ENCODE peak calls at places on chromosomes 4 and X, in five cellular contexts. V is body of pancreas, S is spleen, R is SK-N-SH, A is PC-3. D is an unnamed sample. For H3K4me1 and H3K9me3, the result is how much of the 10 kb centered on the place peaks cover.

GRCh38 chr4:155342142-155342541 is 34.6 kb downstream of the MAP9 start:
- DNase-seq in A (peak), R (no peak), S (no peak), V (no peak), D (no peak)

GRCh38 chr4:146246381-146246780 is 32.0 kb downstream of the REELD1 start:
- DNase-seq in A (no peak), R (no peak), V (no peak), S (no peak), D (no peak)

GRCh38 chrX:132837126-132837525 is 121.3 kb downstream of the HS6ST2 start:
- DNase-seq in R (no peak), S (no peak), A (peak), V (peak), D (no peak)

GRCh38 chr4:10639100-10639499 is 45.5 kb downstream of the CLNK start:
- DNase-seq in S (no peak), V (no peak), A (peak), R (no peak), D (no peak)

GRCh38 chr4:57475424-57475823 is 365.2 kb upstream of the IGFBP7 start:
- DNase-seq in R (no peak), A (no peak), V (no peak), S (no peak), D (no peak)

GRCh38 chr4:117481742-117482141 is 396.4 kb upstream of the TRAM1L1 start:
- DNase-seq in A (no peak), S (no peak), R (no peak), V (no peak), D (no peak)

GRCh38 chr4:113145519-113146291 is 96.3 kb downstream of the ANK2 start:
- DNase-seq in A (no peak), V (peak), R (no peak), S (no peak), D (peak)

GRCh38 chr4:82775243-82775642 is 23.4 kb downstream of the SCD5 start:
- DNase-seq in R (no peak), V (no peak), S (no peak), A (no peak), D (no peak)

GRCh38 chr4:16122784-16123183 is 39.0 kb upstream of the PROM1 start:
- DNase-seq in V (no peak), S (no peak), A (no peak), R (no peak), D (no peak)

GRCh38 chr4:152956650-152957436 is 20.7 kb downstream of the FHDC1 start:
- DNase-seq in R (no peak), A (no peak), V (no peak), S (no peak), D (no peak)

GRCh38 chr4:75391489-75392166 is 122.6 kb downstream of the RCHY1 start:
- DNase-seq in A (no peak), S (no peak), V (no peak), R (no peak), D (no peak)

GRCh38 chr4:111228396-111228795 is 605.5 kb upstream of the PITX2 start:
- DNase-seq in R (no peak), S (no peak), V (no peak), A (no peak), D (no peak)

GRCh38 chrX:78708171-78708570 is 39.3 kb upstream of the LPAR4 start:
- DNase-seq in V (peak), A (peak), S (no peak), R (peak), D (no peak)

GRCh38 chr4:3614731-3614980 is 82.4 kb upstream of the LRPAP1 start:
- DNase-seq in R (no peak), S (no peak), V (no peak), A (no peak), D (no peak)

DNA sequence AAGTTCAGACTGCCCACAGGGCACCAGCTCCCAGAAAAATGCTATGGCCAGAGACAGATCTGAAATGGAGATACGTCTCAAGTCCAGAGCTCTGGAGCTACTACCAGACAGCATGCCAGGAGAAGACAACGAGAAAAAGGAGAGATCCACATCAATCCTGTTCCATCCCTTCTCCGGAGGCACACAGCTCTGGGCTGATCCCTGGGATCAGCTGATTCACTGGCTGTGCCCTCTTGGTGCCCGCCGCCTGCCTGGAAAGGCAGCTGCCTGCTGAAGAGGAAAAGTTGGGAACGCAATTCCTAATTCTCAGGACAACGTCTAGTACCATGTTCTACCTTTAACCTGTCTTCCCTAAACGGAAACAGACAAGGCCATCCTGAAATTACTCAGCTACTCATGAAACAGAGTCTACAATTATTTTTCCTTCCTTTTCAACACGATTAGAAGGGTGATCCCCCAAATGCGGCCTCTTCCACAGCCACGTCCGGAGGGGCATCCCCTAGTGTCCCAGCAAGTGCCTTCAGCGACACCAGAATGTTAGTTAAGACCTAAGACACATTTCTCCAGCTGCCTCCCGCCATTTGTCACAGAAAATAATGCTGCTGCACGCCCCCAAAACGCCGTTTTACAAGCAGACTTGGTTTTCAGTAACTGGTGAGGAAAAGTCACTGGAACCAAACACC is 2.4 kb downstream of the ZFYVE28 start:
- DNase-seq in A (no peak), V (no peak), R (no peak), S (peak), D (no peak)
- H3K4me1 ChIP-seq in A (under half), V (under half), R (half or more), S (half or more), D (under half)

GRCh38 chr4:108034560-108034959 is 44.9 kb downstream of the HADH start:
- DNase-seq in S (no peak), A (no peak), V (no peak), R (no peak), D (no peak)
- H3K4me3 ChIP-seq in S (no peak), A (no peak), V (no peak), R (no peak), D (no peak)

DNA sequence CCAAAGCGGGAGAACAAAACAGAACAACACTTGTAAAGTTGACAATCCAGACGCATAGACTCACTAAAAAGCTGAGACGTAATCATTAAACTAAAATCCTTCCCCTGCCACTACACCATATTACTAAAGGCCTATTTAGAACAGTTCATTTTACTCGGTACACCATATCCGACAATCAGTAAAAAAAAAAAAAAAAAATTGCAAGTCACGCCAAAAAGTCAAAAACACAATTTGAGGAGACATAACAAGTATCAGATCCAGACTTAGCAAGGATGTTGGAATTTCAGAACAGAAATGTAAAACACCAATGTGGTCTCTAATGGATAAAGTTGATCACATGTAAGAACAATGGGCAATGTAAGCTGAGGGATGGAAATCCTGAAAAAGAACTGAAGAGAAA is 1899.4 kb downstream of the STIM2 start:
- DNase-seq in V (no peak), A (no peak), R (no peak), S (no peak), D (no peak)
- H3K9me3 ChIP-seq in V (under half), A (under half), R (under half), S (under half), D (under half)

DNA sequence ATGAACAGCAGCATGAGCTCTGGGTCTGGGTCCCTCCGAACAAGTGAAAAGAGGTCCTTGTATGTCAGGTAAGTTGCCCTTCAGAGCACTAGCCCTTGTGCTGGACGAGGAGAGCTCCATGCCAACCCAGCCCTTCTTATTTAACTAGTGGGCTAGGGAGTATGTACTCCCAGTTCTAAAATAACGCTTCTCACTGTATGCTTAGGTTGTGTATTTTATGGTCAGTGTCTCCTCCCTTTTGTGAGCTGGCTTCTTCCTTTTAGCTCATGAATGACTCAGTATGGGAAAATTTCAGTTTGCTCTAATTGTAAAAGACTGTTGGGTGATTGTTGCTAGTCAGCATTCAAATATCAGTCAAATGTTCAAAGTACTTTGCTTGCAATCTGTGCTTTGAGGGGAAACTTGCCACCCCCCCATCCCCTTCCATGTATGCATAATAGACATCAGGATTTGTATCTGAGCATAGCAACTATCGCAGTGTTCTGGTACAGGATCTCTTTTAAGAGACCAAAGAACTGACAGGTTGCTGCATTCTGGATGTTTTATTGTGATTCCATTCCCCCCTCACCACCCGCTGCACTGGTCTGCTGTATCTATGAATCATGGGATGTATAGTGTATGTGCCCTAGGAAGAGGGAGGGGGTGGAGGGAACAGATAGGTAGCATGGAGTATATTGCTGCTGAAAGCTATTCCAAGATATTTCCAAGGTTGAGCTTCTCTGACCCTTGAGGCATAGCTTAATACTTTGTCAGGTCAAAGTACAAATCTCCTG is 34.7 kb downstream of the DLG3 start:
- DNase-seq in R (no peak), V (no peak), S (no peak), A (peak), D (no peak)
- H3K4me1 ChIP-seq in R (under half), V (half or more), S (under half), A (half or more), D (under half)

DNA sequence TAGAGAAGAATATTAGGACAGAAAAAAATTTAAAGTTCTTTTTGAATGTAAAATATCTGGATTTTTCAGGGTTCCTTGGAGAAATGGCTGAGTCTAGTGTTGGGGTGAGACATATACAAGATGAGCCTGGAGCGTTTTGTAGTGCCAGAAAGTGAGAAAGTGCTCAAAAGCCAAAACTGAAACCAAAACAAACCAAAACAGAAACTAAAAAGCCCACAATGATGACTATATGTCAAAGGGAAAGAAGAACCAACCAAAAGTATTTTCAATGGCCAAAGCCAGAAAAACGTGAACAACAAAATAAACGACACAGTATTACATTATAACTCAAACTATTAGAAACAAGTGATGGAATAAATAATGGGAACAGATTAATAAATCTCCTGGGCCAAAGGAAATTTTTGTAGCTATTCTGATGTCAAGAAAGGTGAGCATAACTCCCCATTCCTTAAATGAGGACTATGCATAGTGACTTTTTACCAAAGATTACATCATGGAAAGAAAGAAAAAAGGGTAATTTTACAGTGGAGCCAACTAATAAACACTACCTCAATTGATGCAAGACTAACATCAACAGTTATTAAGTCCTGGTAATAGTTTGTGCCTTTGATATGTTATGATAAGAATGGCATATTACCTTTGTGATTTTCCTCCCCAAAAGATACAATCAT is 1137.6 kb downstream of the C4orf33 start:
- DNase-seq in V (no peak), R (no peak), A (peak), S (no peak), D (no peak)
- H3K4me3 ChIP-seq in V (no peak), R (peak), A (no peak), S (no peak), D (no peak)

D was measured in HAP-1.